ENCODE peak calls at places on chromosomes 3 and 15, in six cellular contexts. One of them, this sample, is unnamed.

GRCh38 chr15:70099966-70100494 is 2.3 kb upstream of the TLE3 start:
- DNase-seq in activated CD4-positive, alpha-beta T cell treated with anti-CD3 and anti-CD28 coated beads for 48 hours: peak
- DNase-seq in activated T-cell treated with anti-CD3 and anti-CD28 coated beads, Interleukin-2, amount 50 U/mL, for 4 hours: no peak
- DNase-seq in nephron progenitor cell: no peak
- DNase-seq in EH: no peak
- DNase-seq in psoas muscle: no peak
- DNase-seq in this sample: no peak

GRCh38 chr15:74982183-74982582 is 13.2 kb upstream of the SCAMP5 start:
- DNase-seq in nephron progenitor cell: no peak
- DNase-seq in activated CD4-positive, alpha-beta T cell treated with anti-CD3 and anti-CD28 coated beads for 48 hours: no peak
- DNase-seq in activated T-cell treated with anti-CD3 and anti-CD28 coated beads, Interleukin-2, amount 50 U/mL, for 4 hours: no peak
- DNase-seq in psoas muscle: no peak
- DNase-seq in EH: no peak
- DNase-seq in this sample: no peak

GRCh38 chr3:168996622-168997021 is 666.9 kb downstream of the MECOM start:
- DNase-seq in nephron progenitor cell: no peak
- DNase-seq in activated T-cell treated with anti-CD3 and anti-CD28 coated beads, Interleukin-2, amount 50 U/mL, for 4 hours: no peak
- DNase-seq in activated CD4-positive, alpha-beta T cell treated with anti-CD3 and anti-CD28 coated beads for 48 hours: no peak
- DNase-seq in psoas muscle: no peak
- DNase-seq in EH: no peak
- DNase-seq in this sample: no peak

GRCh38 chr3:174101244-174101643 is 703.7 kb downstream of the NLGN1 start:
- DNase-seq in psoas muscle: no peak
- DNase-seq in activated CD4-positive, alpha-beta T cell treated with anti-CD3 and anti-CD28 coated beads for 48 hours: no peak
- DNase-seq in activated T-cell treated with anti-CD3 and anti-CD28 coated beads, Interleukin-2, amount 50 U/mL, for 4 hours: no peak
- DNase-seq in nephron progenitor cell: no peak
- DNase-seq in EH: peak
- DNase-seq in this sample: no peak

GRCh38 chr3:192851821-192852352 is 65.8 kb downstream of the MB21D2 start:
- DNase-seq in nephron progenitor cell: no peak
- DNase-seq in activated CD4-positive, alpha-beta T cell treated with anti-CD3 and anti-CD28 coated beads for 48 hours: no peak
- DNase-seq in activated T-cell treated with anti-CD3 and anti-CD28 coated beads, Interleukin-2, amount 50 U/mL, for 4 hours: no peak
- DNase-seq in psoas muscle: peak
- DNase-seq in EH: peak
- DNase-seq in this sample: peak

GRCh38 chr3:38960953-38961622 is 90.7 kb downstream of the SCN11A start:
- DNase-seq in nephron progenitor cell: peak
- DNase-seq in EH: peak
- DNase-seq in activated CD4-positive, alpha-beta T cell treated with anti-CD3 and anti-CD28 coated beads for 48 hours: peak
- DNase-seq in psoas muscle: no peak
- DNase-seq in activated T-cell treated with anti-CD3 and anti-CD28 coated beads, Interleukin-2, amount 50 U/mL, for 4 hours: no peak
- DNase-seq in this sample: peak

GRCh38 chr3:157532529-157533297 is 29.5 kb upstream of the VEPH1 start:
- DNase-seq in activated T-cell treated with anti-CD3 and anti-CD28 coated beads, Interleukin-2, amount 50 U/mL, for 4 hours: no peak
- DNase-seq in psoas muscle: no peak
- DNase-seq in nephron progenitor cell: peak
- DNase-seq in EH: peak
- DNase-seq in activated CD4-positive, alpha-beta T cell treated with anti-CD3 and anti-CD28 coated beads for 48 hours: no peak
- DNase-seq in this sample: no peak

GRCh38 chr3:165254812-165255211 is 58.6 kb upstream of the SLITRK3 start:
- DNase-seq in psoas muscle: no peak
- DNase-seq in activated CD4-positive, alpha-beta T cell treated with anti-CD3 and anti-CD28 coated beads for 48 hours: no peak
- DNase-seq in nephron progenitor cell: no peak
- DNase-seq in activated T-cell treated with anti-CD3 and anti-CD28 coated beads, Interleukin-2, amount 50 U/mL, for 4 hours: no peak
- DNase-seq in EH: no peak
- DNase-seq in this sample: no peak

GRCh38 chr15:67091966-67092677 is 26.7 kb downstream of the SMAD3 start:
- DNase-seq in activated CD4-positive, alpha-beta T cell treated with anti-CD3 and anti-CD28 coated beads for 48 hours: no peak
- DNase-seq in EH: no peak
- DNase-seq in nephron progenitor cell: no peak
- DNase-seq in activated T-cell treated with anti-CD3 and anti-CD28 coated beads, Interleukin-2, amount 50 U/mL, for 4 hours: no peak
- DNase-seq in psoas muscle: no peak
- DNase-seq in this sample: no peak

GRCh38 chr3:112357888-112358287 is 24.9 kb downstream of the CD200 start:
- DNase-seq in activated CD4-positive, alpha-beta T cell treated with anti-CD3 and anti-CD28 coated beads for 48 hours: peak
- DNase-seq in EH: no peak
- DNase-seq in psoas muscle: no peak
- DNase-seq in activated T-cell treated with anti-CD3 and anti-CD28 coated beads, Interleukin-2, amount 50 U/mL, for 4 hours: peak
- DNase-seq in nephron progenitor cell: no peak
- DNase-seq in this sample: no peak

GRCh38 chr3:187264051-187264450 is 27.5 kb downstream of the MASP1 start:
- DNase-seq in EH: peak
- DNase-seq in activated CD4-positive, alpha-beta T cell treated with anti-CD3 and anti-CD28 coated beads for 48 hours: no peak
- DNase-seq in psoas muscle: no peak
- DNase-seq in activated T-cell treated with anti-CD3 and anti-CD28 coated beads, Interleukin-2, amount 50 U/mL, for 4 hours: no peak
- DNase-seq in nephron progenitor cell: no peak
- DNase-seq in this sample: no peak

GRCh38 chr3:155219106-155219505 is 74.4 kb downstream of the STRIT1 start:
- DNase-seq in psoas muscle: no peak
- DNase-seq in EH: no peak
- DNase-seq in activated T-cell treated with anti-CD3 and anti-CD28 coated beads, Interleukin-2, amount 50 U/mL, for 4 hours: no peak
- DNase-seq in activated CD4-positive, alpha-beta T cell treated with anti-CD3 and anti-CD28 coated beads for 48 hours: no peak
- DNase-seq in nephron progenitor cell: no peak
- DNase-seq in this sample: no peak

GRCh38 chr3:51962854-51963530 is 4.3 kb downstream of the PCBP4 start:
- DNase-seq in psoas muscle: no peak
- DNase-seq in activated CD4-positive, alpha-beta T cell treated with anti-CD3 and anti-CD28 coated beads for 48 hours: no peak
- DNase-seq in EH: peak
- DNase-seq in activated T-cell treated with anti-CD3 and anti-CD28 coated beads, Interleukin-2, amount 50 U/mL, for 4 hours: no peak
- DNase-seq in nephron progenitor cell: no peak
- DNase-seq in this sample: no peak

GRCh38 chr3:144142151-144142855 is 170.7 kb downstream of the DIPK2A start:
- DNase-seq in EH: peak
- DNase-seq in nephron progenitor cell: no peak
- DNase-seq in activated T-cell treated with anti-CD3 and anti-CD28 coated beads, Interleukin-2, amount 50 U/mL, for 4 hours: no peak
- DNase-seq in activated CD4-positive, alpha-beta T cell treated with anti-CD3 and anti-CD28 coated beads for 48 hours: no peak
- DNase-seq in psoas muscle: no peak
- DNase-seq in this sample: no peak

GRCh38 chr3:42935472-42935871 is 29.5 kb downstream of the ZNF662 start:
- DNase-seq in psoas muscle: no peak
- DNase-seq in activated CD4-positive, alpha-beta T cell treated with anti-CD3 and anti-CD28 coated beads for 48 hours: no peak
- DNase-seq in nephron progenitor cell: no peak
- DNase-seq in EH: no peak
- DNase-seq in activated T-cell treated with anti-CD3 and anti-CD28 coated beads, Interleukin-2, amount 50 U/mL, for 4 hours: no peak
- DNase-seq in this sample: no peak

GRCh38 chr3:171270541-171270940 is 189.7 kb downstream of the TNIK start:
- DNase-seq in activated CD4-positive, alpha-beta T cell treated with anti-CD3 and anti-CD28 coated beads for 48 hours: no peak
- DNase-seq in nephron progenitor cell: no peak
- DNase-seq in psoas muscle: no peak
- DNase-seq in activated T-cell treated with anti-CD3 and anti-CD28 coated beads, Interleukin-2, amount 50 U/mL, for 4 hours: no peak
- DNase-seq in EH: no peak
- DNase-seq in this sample: no peak

GRCh38 chr3:123536153-123536895 is 48.5 kb downstream of the HACD2 start:
- DNase-seq in EH: no peak
- DNase-seq in psoas muscle: no peak
- DNase-seq in nephron progenitor cell: no peak
- DNase-seq in activated T-cell treated with anti-CD3 and anti-CD28 coated beads, Interleukin-2, amount 50 U/mL, for 4 hours: no peak
- DNase-seq in activated CD4-positive, alpha-beta T cell treated with anti-CD3 and anti-CD28 coated beads for 48 hours: no peak
- DNase-seq in this sample: no peak

GRCh38 chr15:90872481-90873184 is 4.2 kb downstream of the FURIN start:
- DNase-seq in EH: peak
- DNase-seq in nephron progenitor cell: peak
- DNase-seq in activated T-cell treated with anti-CD3 and anti-CD28 coated beads, Interleukin-2, amount 50 U/mL, for 4 hours: peak
- DNase-seq in psoas muscle: no peak
- DNase-seq in activated CD4-positive, alpha-beta T cell treated with anti-CD3 and anti-CD28 coated beads for 48 hours: peak
- DNase-seq in this sample: peak

GRCh38 chr3:11099306-11099705 is 55.0 kb upstream of the HRH1 start:
- DNase-seq in nephron progenitor cell: no peak
- DNase-seq in psoas muscle: no peak
- DNase-seq in activated T-cell treated with anti-CD3 and anti-CD28 coated beads, Interleukin-2, amount 50 U/mL, for 4 hours: no peak
- DNase-seq in EH: no peak
- DNase-seq in activated CD4-positive, alpha-beta T cell treated with anti-CD3 and anti-CD28 coated beads for 48 hours: no peak
- DNase-seq in this sample: no peak

GRCh38 chr15:55909036-55909811 is 84.2 kb downstream of the NEDD4 start:
- DNase-seq in psoas muscle: peak
- DNase-seq in activated CD4-positive, alpha-beta T cell treated with anti-CD3 and anti-CD28 coated beads for 48 hours: no peak
- DNase-seq in activated T-cell treated with anti-CD3 and anti-CD28 coated beads, Interleukin-2, amount 50 U/mL, for 4 hours: no peak
- DNase-seq in nephron progenitor cell: no peak
- DNase-seq in EH: peak
- DNase-seq in this sample: no peak

GRCh38 chr15:67827561-67828378 is 2.5 kb downstream of the SKOR1 start:
- DNase-seq in activated T-cell treated with anti-CD3 and anti-CD28 coated beads, Interleukin-2, amount 50 U/mL, for 4 hours: no peak
- DNase-seq in activated CD4-positive, alpha-beta T cell treated with anti-CD3 and anti-CD28 coated beads for 48 hours: peak
- DNase-seq in nephron progenitor cell: no peak
- DNase-seq in psoas muscle: no peak
- DNase-seq in EH: no peak
- DNase-seq in this sample: no peak

GRCh38 chr15:84818221-84819131 is 1.3 kb downstream of the ALPK3 start:
- DNase-seq in psoas muscle: peak
- DNase-seq in activated CD4-positive, alpha-beta T cell treated with anti-CD3 and anti-CD28 coated beads for 48 hours: no peak
- DNase-seq in activated T-cell treated with anti-CD3 and anti-CD28 coated beads, Interleukin-2, amount 50 U/mL, for 4 hours: no peak
- DNase-seq in nephron progenitor cell: no peak
- DNase-seq in EH: peak
- DNase-seq in this sample: no peak

GRCh38 chr3:54086639-54087405 is 35.5 kb upstream of the CACNA2D3 start:
- DNase-seq in nephron progenitor cell: no peak
- DNase-seq in psoas muscle: no peak
- DNase-seq in EH: no peak
- DNase-seq in activated CD4-positive, alpha-beta T cell treated with anti-CD3 and anti-CD28 coated beads for 48 hours: no peak
- DNase-seq in activated T-cell treated with anti-CD3 and anti-CD28 coated beads, Interleukin-2, amount 50 U/mL, for 4 hours: no peak
- DNase-seq in this sample: no peak

GRCh38 chr15:66746231-66746605 is 44.2 kb downstream of the SMAD6 start:
- DNase-seq in psoas muscle: no peak
- DNase-seq in nephron progenitor cell: no peak
- DNase-seq in EH: no peak
- DNase-seq in activated CD4-positive, alpha-beta T cell treated with anti-CD3 and anti-CD28 coated beads for 48 hours: no peak
- DNase-seq in activated T-cell treated with anti-CD3 and anti-CD28 coated beads, Interleukin-2, amount 50 U/mL, for 4 hours: no peak
- DNase-seq in this sample: no peak

GRCh38 chr3:53708001-53708621 is 138.1 kb downstream of the CHDH start:
- DNase-seq in EH: no peak
- DNase-seq in activated CD4-positive, alpha-beta T cell treated with anti-CD3 and anti-CD28 coated beads for 48 hours: no peak
- DNase-seq in nephron progenitor cell: no peak
- DNase-seq in activated T-cell treated with anti-CD3 and anti-CD28 coated beads, Interleukin-2, amount 50 U/mL, for 4 hours: no peak
- DNase-seq in psoas muscle: no peak
- DNase-seq in this sample: no peak

GRCh38 chr3:192079098-192079497 is 618.1 kb downstream of the PYDC2 start:
- DNase-seq in psoas muscle: no peak
- DNase-seq in activated T-cell treated with anti-CD3 and anti-CD28 coated beads, Interleukin-2, amount 50 U/mL, for 4 hours: no peak
- DNase-seq in nephron progenitor cell: no peak
- DNase-seq in EH: no peak
- DNase-seq in activated CD4-positive, alpha-beta T cell treated with anti-CD3 and anti-CD28 coated beads for 48 hours: no peak
- DNase-seq in this sample: no peak

GRCh38 chr3:58585994-58586393 is 8.8 kb upstream of the FAM107A start:
- DNase-seq in activated T-cell treated with anti-CD3 and anti-CD28 coated beads, Interleukin-2, amount 50 U/mL, for 4 hours: no peak
- DNase-seq in psoas muscle: no peak
- DNase-seq in nephron progenitor cell: peak
- DNase-seq in activated CD4-positive, alpha-beta T cell treated with anti-CD3 and anti-CD28 coated beads for 48 hours: no peak
- DNase-seq in EH: no peak
- DNase-seq in this sample: no peak

GRCh38 chr3:121545049-121545563 is 682 bp downstream of the POLQ start:
- DNase-seq in psoas muscle: no peak
- DNase-seq in activated T-cell treated with anti-CD3 and anti-CD28 coated beads, Interleukin-2, amount 50 U/mL, for 4 hours: no peak
- DNase-seq in activated CD4-positive, alpha-beta T cell treated with anti-CD3 and anti-CD28 coated beads for 48 hours: peak
- DNase-seq in EH: peak
- DNase-seq in nephron progenitor cell: no peak
- DNase-seq in this sample: no peak

GRCh38 chr3:136505676-136506075 is 246.5 kb downstream of the STAG1 start:
- DNase-seq in psoas muscle: no peak
- DNase-seq in EH: no peak
- DNase-seq in activated CD4-positive, alpha-beta T cell treated with anti-CD3 and anti-CD28 coated beads for 48 hours: no peak
- DNase-seq in nephron progenitor cell: no peak
- DNase-seq in activated T-cell treated with anti-CD3 and anti-CD28 coated beads, Interleukin-2, amount 50 U/mL, for 4 hours: no peak
- DNase-seq in this sample: no peak

GRCh38 chr15:45254405-45255293 is 2.6 kb downstream of the SLC28A2 start:
- DNase-seq in nephron progenitor cell: no peak
- DNase-seq in EH: peak
- DNase-seq in activated T-cell treated with anti-CD3 and anti-CD28 coated beads, Interleukin-2, amount 50 U/mL, for 4 hours: no peak
- DNase-seq in psoas muscle: no peak
- DNase-seq in activated CD4-positive, alpha-beta T cell treated with anti-CD3 and anti-CD28 coated beads for 48 hours: no peak
- DNase-seq in this sample: no peak

GRCh38 chr3:102035118-102035517 is 185.8 kb downstream of the NFKBIZ start:
- DNase-seq in activated CD4-positive, alpha-beta T cell treated with anti-CD3 and anti-CD28 coated beads for 48 hours: no peak
- DNase-seq in nephron progenitor cell: no peak
- DNase-seq in EH: peak
- DNase-seq in psoas muscle: no peak
- DNase-seq in activated T-cell treated with anti-CD3 and anti-CD28 coated beads, Interleukin-2, amount 50 U/mL, for 4 hours: no peak
- DNase-seq in this sample: no peak

GRCh38 chr15:78004919-78005634 is 72.4 kb downstream of the TBC1D2B start:
- DNase-seq in activated T-cell treated with anti-CD3 and anti-CD28 coated beads, Interleukin-2, amount 50 U/mL, for 4 hours: no peak
- DNase-seq in EH: peak
- DNase-seq in nephron progenitor cell: no peak
- DNase-seq in psoas muscle: peak
- DNase-seq in activated CD4-positive, alpha-beta T cell treated with anti-CD3 and anti-CD28 coated beads for 48 hours: no peak
- DNase-seq in this sample: no peak

GRCh38 chr3:107629556-107629955 is 106.8 kb downstream of the BBX start:
- DNase-seq in nephron progenitor cell: no peak
- DNase-seq in activated T-cell treated with anti-CD3 and anti-CD28 coated beads, Interleukin-2, amount 50 U/mL, for 4 hours: no peak
- DNase-seq in activated CD4-positive, alpha-beta T cell treated with anti-CD3 and anti-CD28 coated beads for 48 hours: no peak
- DNase-seq in psoas muscle: no peak
- DNase-seq in EH: peak
- DNase-seq in this sample: no peak

GRCh38 chr15:68626739-68627138 is 47.9 kb downstream of the CORO2B start:
- DNase-seq in nephron progenitor cell: no peak
- DNase-seq in activated CD4-positive, alpha-beta T cell treated with anti-CD3 and anti-CD28 coated beads for 48 hours: no peak
- DNase-seq in EH: no peak
- DNase-seq in activated T-cell treated with anti-CD3 and anti-CD28 coated beads, Interleukin-2, amount 50 U/mL, for 4 hours: no peak
- DNase-seq in psoas muscle: no peak
- DNase-seq in this sample: no peak

GRCh38 chr15:49438970-49439631 is 16.1 kb downstream of the FGF7 start:
- DNase-seq in activated CD4-positive, alpha-beta T cell treated with anti-CD3 and anti-CD28 coated beads for 48 hours: no peak
- DNase-seq in activated T-cell treated with anti-CD3 and anti-CD28 coated beads, Interleukin-2, amount 50 U/mL, for 4 hours: no peak
- DNase-seq in EH: no peak
- DNase-seq in psoas muscle: no peak
- DNase-seq in nephron progenitor cell: no peak
- DNase-seq in this sample: no peak

GRCh38 chr3:172512363-172512762 is 10.9 kb downstream of the TNFSF10 start:
- DNase-seq in nephron progenitor cell: no peak
- DNase-seq in activated CD4-positive, alpha-beta T cell treated with anti-CD3 and anti-CD28 coated beads for 48 hours: peak
- DNase-seq in EH: no peak
- DNase-seq in activated T-cell treated with anti-CD3 and anti-CD28 coated beads, Interleukin-2, amount 50 U/mL, for 4 hours: peak
- DNase-seq in psoas muscle: peak
- DNase-seq in this sample: peak

GRCh38 chr3:46763178-46763577 is 45.5 kb upstream of the PRSS50 start:
- DNase-seq in activated T-cell treated with anti-CD3 and anti-CD28 coated beads, Interleukin-2, amount 50 U/mL, for 4 hours: no peak
- DNase-seq in activated CD4-positive, alpha-beta T cell treated with anti-CD3 and anti-CD28 coated beads for 48 hours: no peak
- DNase-seq in nephron progenitor cell: no peak
- DNase-seq in EH: no peak
- DNase-seq in psoas muscle: no peak
- DNase-seq in this sample: no peak

This sample was measured in stimulated activated naive CD8-positive, alpha-beta T cell treated with anti-CD3 and anti-CD28 coated beads, Interleukin-15, Interleukin-2, amounts not matched to agents 100 U/mL and 50 U/mL, for 24 hours.